ENCODE peak calls at places on chromosomes 16 and 17, in five cellular contexts. F is tibial nerve, G is Peyer's patch, O is prostate gland, Q is pancreas. B is an unnamed sample.

GRCh38 chr16:50809561-50809960 is 67.7 kb downstream of the CYLD start:
- DNase-seq in F (no peak), G (no peak), O (no peak), Q (no peak), B (no peak)

GRCh38 chr16:58476791-58477190 is 23.2 kb upstream of the NDRG4 start:
- DNase-seq in F (no peak), G (no peak), O (no peak), Q (no peak), B (no peak)

GRCh38 chr17:32794533-32795246 is 82.2 kb downstream of the MYO1D start:
- DNase-seq in F (no peak), G (peak; percentile 72), O (no peak), Q (peak; percentile 20), B (peak; percentile 62)

GRCh38 chr16:48054881-48055601 is 100.8 kb downstream of the ABCC12 start:
- DNase-seq in F (peak; percentile 50), G (peak; percentile 48), O (peak; percentile 23), Q (peak; percentile 26), B (peak; percentile 28)

GRCh38 chr17:62941358-62941991 is 24.6 kb upstream of the TANC2 start:
- DNase-seq in F (no peak), G (no peak), O (no peak), Q (no peak), B (no peak)

GRCh38 chr16:57476546-57477410 is 9.5 kb downstream of the DOK4 start:
- DNase-seq in F (no peak), G (peak; percentile 43), O (no peak), Q (no peak), B (no peak)

GRCh38 chr17:2814499-2815341 is 18.5 kb downstream of the RAP1GAP2 start:
- DNase-seq in F (no peak), G (peak; percentile 93), O (no peak), Q (no peak), B (peak; percentile 44)

GRCh38 chr17:30092886-30093285 is 23.7 kb upstream of the NSRP1 start:
- DNase-seq in F (no peak), G (no peak), O (no peak), Q (no peak), B (no peak)

GRCh38 chr17:1041746-1042145 is 44.8 kb downstream of the TIMM22 start:
- DNase-seq in F (no peak), G (no peak), O (no peak), Q (no peak), B (no peak)

GRCh38 chr16:82506734-82507133 is 120.0 kb upstream of the CDH13 start:
- DNase-seq in F (no peak), G (no peak), O (no peak), Q (no peak), B (no peak)

GRCh38 chr16:537415-538335 is 10.2 kb downstream of the CAPN15 start:
- DNase-seq in F (no peak), G (no peak), O (no peak), Q (no peak), B (no peak)

GRCh38 chr16:50315346-50315997 is 49.1 kb downstream of the ADCY7 start:
- DNase-seq in F (no peak), G (no peak), O (no peak), Q (no peak), B (no peak)

GRCh38 chr17:42675984-42676423 is 790 bp downstream of the PLEKHH3 start:
- DNase-seq in F (no peak), G (no peak), O (peak; percentile 69), Q (no peak), B (peak; percentile 64)

GRCh38 chr16:82059161-82059982 is 24.3 kb downstream of the HSD17B2 start:
- DNase-seq in F (no peak), G (no peak), O (no peak), Q (no peak), B (no peak)

GRCh38 chr17:64077409-64077808 is 52.5 kb downstream of the ERN1 start:
- DNase-seq in F (no peak), G (no peak), O (no peak), Q (no peak), B (no peak)

GRCh38 chr17:76935331-76935730 is 67.1 kb downstream of the MGAT5B start:
- DNase-seq in F (no peak), G (no peak), O (no peak), Q (no peak), B (no peak)

GRCh38 chr17:74408262-74408661 is 23.6 kb upstream of the GPRC5C start:
- DNase-seq in F (no peak), G (peak; percentile 59), O (no peak), Q (no peak), B (no peak)

GRCh38 chr17:41307647-41308046 is 1.5 kb downstream of the KRTAP16-1 start:
- DNase-seq in F (no peak), G (no peak), O (no peak), Q (no peak), B (no peak)

GRCh38 chr16:85916141-85916890 is 17.4 kb downstream of the IRF8 start:
- DNase-seq in F (no peak), G (peak; percentile 94), O (no peak), Q (peak; percentile 75), B (peak; percentile 95)

GRCh38 chr17:18143044-18143936 is 34.7 kb downstream of the MYO15A start:
- DNase-seq in F (no peak), G (no peak), O (no peak), Q (no peak), B (no peak)

GRCh38 chr17:41894791-41895331 is 23.9 kb downstream of the ACLY start:
- DNase-seq in F (peak; percentile 51), G (no peak), O (no peak), Q (no peak), B (no peak)

GRCh38 chr17:81500026-81500425 is 12.6 kb downstream of the ACTG1 start:
- DNase-seq in F (no peak), G (no peak), O (no peak), Q (no peak), B (no peak)

GRCh38 chr16:73735018-73735417 is 561.6 kb upstream of the PSMD7 start:
- DNase-seq in F (no peak), G (no peak), O (no peak), Q (no peak), B (no peak)

GRCh38 chr16:89829630-89830437 is 1.6 kb downstream of the SPIRE2 start:
- DNase-seq in F (no peak), G (peak; percentile 71), O (no peak), Q (no peak), B (peak; percentile 86)

GRCh38 chr17:61383689-61384201 is 15.9 kb upstream of the TBX2 start:
- DNase-seq in F (no peak), G (no peak), O (no peak), Q (no peak), B (no peak)

GRCh38 chr17:41324180-41325075 is 8.9 kb upstream of the KRTAP17-1 start:
- DNase-seq in F (no peak), G (peak; percentile 51), O (peak; percentile 48), Q (no peak), B (no peak)

GRCh38 chr16:17313085-17313611 is 157.6 kb downstream of the XYLT1 start:
- DNase-seq in F (peak; percentile 26), G (no peak), O (peak; percentile 73), Q (peak; percentile 25), B (peak; percentile 29)

GRCh38 chr16:57325458-57325857 is 33.1 kb upstream of the CCL22 start:
- DNase-seq in F (no peak), G (no peak), O (no peak), Q (no peak), B (no peak)

GRCh38 chr17:15341385-15341849 is at the start of gene TEKT3:
- DNase-seq in F (peak; percentile 75), G (peak; percentile 90), O (peak; percentile 37), Q (peak; percentile 84), B (peak; percentile 90)

GRCh38 chr17:15334266-15334665 is 7.1 kb downstream of the TEKT3 start:
- DNase-seq in F (no peak), G (no peak), O (no peak), Q (no peak), B (no peak)

GRCh38 chr17:15340966-15341365 is 431 bp downstream of the TEKT3 start:
- DNase-seq in F (no peak), G (no peak), O (no peak), Q (no peak), B (no peak)

GRCh38 chr17:15332338-15332737 is 9.1 kb downstream of the TEKT3 start:
- DNase-seq in F (no peak), G (no peak), O (no peak), Q (no peak), B (no peak)

DNA sequence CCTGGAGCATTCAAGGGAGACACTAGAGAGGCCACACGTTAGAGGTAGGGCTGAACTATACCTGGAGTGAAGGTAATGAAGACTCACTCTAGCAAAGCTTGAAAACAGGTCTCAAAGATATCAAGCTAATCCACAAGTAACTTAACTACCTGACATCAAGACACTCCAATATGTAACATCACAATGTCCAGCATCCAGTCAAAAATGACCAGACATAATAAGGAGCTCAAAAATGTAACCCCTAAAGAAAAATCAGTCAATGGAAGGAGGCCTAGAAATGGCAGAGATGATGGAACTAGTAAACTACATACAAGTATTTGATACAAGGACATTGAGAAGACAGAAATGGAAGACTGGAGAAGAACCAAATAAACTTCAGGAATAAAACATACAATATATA is 6.0 kb downstream of the TEKT3 start:
- DNase-seq in F (no peak), G (no peak), O (no peak), Q (no peak), B (no peak)
- TF ChIP-seq CTCF in F (no peak), G (no peak), O (no peak), Q (no peak), B (no peak)

GRCh38 chr17:57115377-57115776 is 30.3 kb downstream of the AKAP1 start:
- DNase-seq in F (no peak), G (no peak), O (no peak), Q (no peak), B (no peak)
- H3K36me3 ChIP-seq in F (peaks cover 92% of the 10 kb centered on the region), G (no peaks in the 10 kb centered on the region), O (peaks cover 16% of the 10 kb centered on the region), Q (peaks cover 2% of the 10 kb centered on the region), B (peaks cover 30% of the 10 kb centered on the region)

GRCh38 chr17:8005951-8006730 is 3.7 kb downstream of the GUCY2D start:
- DNase-seq in F (no peak), G (no peak), O (no peak), Q (no peak), B (no peak)
- H3K27ac ChIP-seq in F (no peak overlapping the region), G (no peak overlapping the region), O (no peak overlapping the region), Q (no peak overlapping the region), B (no peak overlapping the region)

GRCh38 chr17:50593321-50593720 is 32.8 kb downstream of the CACNA1G start:
- DNase-seq in F (no peak), G (no peak), O (peak; percentile 72), Q (peak; percentile 82), B (no peak)

GRCh38 chr17:50594040-50594618 is 33.6 kb downstream of the CACNA1G start:
- DNase-seq in F (no peak), G (no peak), O (no peak), Q (no peak), B (no peak)

GRCh38 chr17:50594931-50595330 is 34.4 kb downstream of the CACNA1G start:
- DNase-seq in F (no peak), G (no peak), O (no peak), Q (no peak), B (no peak)

GRCh38 chr17:50598487-50598886 is 36.2 kb upstream of the ABCC3 start:
- DNase-seq in F (no peak), G (no peak), O (no peak), Q (no peak), B (no peak)

GRCh38 chr17:50596191-50597037 is 35.9 kb downstream of the CACNA1G start:
- DNase-seq in F (no peak), G (peak; percentile 49), O (no peak), Q (no peak), B (peak; percentile 50)
- TF ChIP-seq CTCF in F (no peak), G (no peak), O (no peak), Q (no peak), B (peak; percentile 32)